ENCODE peak calls at places on chromosomes 5 and 9, in four cellular contexts. W, G, L and V are unnamed samples. For H3K4me1, the result is how much of the 10 kb centered on the place peaks cover.

GRCh38 chr5:73299017-73299630 is 126.1 kb downstream of the TMEM174 start:
- DNase-seq in W (peak), G (peak), L (no peak), V (no peak)

GRCh38 chr5:65907138-65907537 is 19.2 kb upstream of the ERBIN start:
- DNase-seq in W (no peak), G (no peak), L (no peak), V (no peak)

GRCh38 chr5:175796536-175797499 is 74.6 kb upstream of the CPLX2 start:
- DNase-seq in W (peak), G (peak), L (peak), V (peak)

GRCh38 chr5:53114988-53115387 is 5.4 kb upstream of the MOCS2 start:
- DNase-seq in W (no peak), G (no peak), L (no peak), V (no peak)

GRCh38 chr5:154714271-154714986 is 40.7 kb upstream of the LARP1 start:
- DNase-seq in W (no peak), G (no peak), L (no peak), V (no peak)

GRCh38 chr5:180082633-180083420 is 11.3 kb upstream of the RNF130 start:
- DNase-seq in W (peak), G (no peak), L (no peak), V (no peak)

GRCh38 chr9:69273162-69273561 is 51.9 kb upstream of the ENTREP1 start:
- DNase-seq in W (no peak), G (no peak), L (no peak), V (peak)

GRCh38 chr5:163165277-163165676 is 272.1 kb upstream of the CCNG1 start:
- DNase-seq in W (no peak), G (no peak), L (no peak), V (no peak)

GRCh38 chr5:132260714-132261615 is 3.5 kb downstream of the PDLIM4 start:
- DNase-seq in W (peak), G (peak), L (peak), V (peak)

GRCh38 chr9:120774719-120775118 is 18.5 kb downstream of the FBXW2 start:
- DNase-seq in W (no peak), G (no peak), L (no peak), V (no peak)

GRCh38 chr5:121503111-121503840 is 348.4 kb upstream of the FTMT start:
- DNase-seq in W (peak), G (no peak), L (no peak), V (peak)

GRCh38 chr5:45205403-45205961 is 396.7 kb downstream of the MRPS30 start:
- DNase-seq in W (peak), G (no peak), L (no peak), V (no peak)

GRCh38 chr9:96688215-96688614 is 33.1 kb upstream of the PRXL2C start:
- DNase-seq in W (no peak), G (no peak), L (no peak), V (peak)

GRCh38 chr5:154058055-154059038 is 19.6 kb downstream of the MFAP3 start:
- DNase-seq in W (no peak), G (no peak), L (no peak), V (peak)

GRCh38 chr5:74378464-74378863 is 262.1 kb downstream of the ENC1 start:
- DNase-seq in W (no peak), G (no peak), L (no peak), V (no peak)

GRCh38 chr5:10894445-10895054 is 133.5 kb upstream of the DAP start:
- DNase-seq in W (no peak), G (no peak), L (no peak), V (no peak)

GRCh38 chr5:168916852-168917251 is 337.7 kb upstream of the PANK3 start:
- DNase-seq in W (no peak), G (no peak), L (no peak), V (no peak)
- H3K4me3 ChIP-seq in W (no peak), G (no peak), L (no peak), V (no peak)

DNA sequence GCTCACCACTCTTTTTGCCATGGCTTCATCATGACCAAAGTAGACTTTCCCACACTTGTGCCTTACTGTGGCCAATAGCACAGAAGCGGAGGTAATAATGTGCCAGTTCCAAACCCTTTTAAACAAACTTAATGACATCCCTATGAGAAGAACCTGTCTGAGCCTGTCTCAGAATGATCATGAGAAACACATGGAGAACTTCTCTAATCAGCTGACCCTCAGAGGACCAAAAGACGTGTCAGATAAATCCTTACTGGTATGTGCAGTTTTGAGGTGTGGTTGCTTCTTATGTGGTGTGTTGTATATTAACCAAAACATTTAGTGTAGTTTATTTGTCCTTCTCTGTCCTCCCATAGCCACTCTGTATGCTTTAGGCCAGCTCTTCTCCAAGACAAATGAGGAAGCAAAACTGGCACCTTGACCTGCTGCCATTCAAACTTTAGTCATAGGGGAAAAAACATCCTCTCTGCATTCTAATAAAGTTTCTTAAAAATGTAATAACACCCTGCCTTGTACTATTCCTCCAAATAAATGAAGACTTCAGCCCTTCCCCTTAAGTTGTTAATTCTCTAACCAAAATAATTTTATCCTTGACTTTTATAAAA is 168.9 kb downstream of the MUSK start:
- DNase-seq in W (no peak), G (no peak), L (no peak), V (no peak)
- H3K27ac ChIP-seq in W (no peak), G (no peak), L (no peak), V (no peak)

GRCh38 chr9:38386319-38386895 is 6.1 kb upstream of the ALDH1B1 start:
- DNase-seq in W (no peak), G (no peak), L (no peak), V (peak)
- H3K4me1 ChIP-seq in W (under half), G (under half), L (under half), V (half or more)

DNA sequence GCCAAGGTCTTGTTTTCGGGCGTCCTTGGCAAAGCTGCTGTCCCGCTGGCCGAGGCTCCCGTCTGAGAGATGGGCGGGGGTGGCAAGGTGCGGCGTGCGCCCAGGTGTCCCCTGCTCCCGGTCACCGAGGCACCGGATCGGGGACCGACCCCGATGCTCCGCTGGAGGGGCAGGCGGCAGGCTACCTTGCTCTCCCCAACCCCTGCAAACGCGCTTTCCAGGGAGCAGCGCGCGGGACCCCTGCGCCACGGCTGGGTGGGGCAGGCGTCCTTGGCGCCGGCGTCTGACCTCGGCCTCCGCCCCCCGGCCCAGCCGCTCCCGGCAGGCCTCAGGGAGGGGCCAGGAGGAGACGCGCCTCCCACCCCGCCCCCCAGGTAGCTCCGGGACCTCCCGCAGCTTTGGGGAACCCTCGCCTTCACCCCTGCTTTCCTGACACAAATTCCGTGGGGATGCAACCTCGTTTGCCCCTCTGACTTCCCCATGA is 551 bp downstream of the N4BP3 start:
- DNase-seq in W (no peak), G (peak), L (no peak), V (peak)
- H3K4me3 ChIP-seq in W (peak), G (no peak), L (no peak), V (peak)

GRCh38 chr5:159645194-159645846 is 271.0 kb upstream of the ADRA1B start:
- DNase-seq in W (no peak), G (no peak), L (no peak), V (no peak)
- H3K27ac ChIP-seq in W (no peak), G (no peak), L (no peak), V (no peak)

DNA sequence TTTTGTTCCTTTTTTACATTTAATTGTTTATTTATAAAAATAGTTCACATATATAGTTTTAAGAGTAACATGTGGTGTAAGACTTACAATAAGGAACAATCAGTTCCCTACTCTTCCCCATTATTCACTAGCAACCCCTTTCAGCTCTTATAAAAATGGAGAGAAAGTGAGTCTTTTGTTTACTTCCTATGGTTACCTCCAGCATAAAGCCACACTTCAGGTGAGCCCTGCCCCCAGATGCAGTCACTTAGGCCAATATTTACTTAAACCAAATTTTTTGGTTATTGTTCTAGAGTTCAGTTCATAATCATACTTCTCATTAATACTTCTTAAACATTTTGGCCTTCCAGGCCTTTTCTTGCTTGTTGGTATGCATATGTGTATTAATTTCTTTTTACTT is 33.7 kb downstream of the UBE2R2 start:
- DNase-seq in W (no peak), G (no peak), L (no peak), V (no peak)
- H3K4me1 ChIP-seq in W (under half), G (under half), L (half or more), V (under half)

GRCh38 chr5:61331407-61332368 is at the start of gene ZSWIM6:
- DNase-seq in W (peak), G (peak), L (peak), V (peak)

GRCh38 chr5:61333351-61334223 is 1.5 kb downstream of the ZSWIM6 start:
- DNase-seq in W (no peak), G (peak), L (peak), V (peak)

GRCh38 chr5:61332369-61332745 is 299 bp downstream of the ZSWIM6 start:
- DNase-seq in W (no peak), G (peak), L (peak), V (peak)

GRCh38 chr5:61332891-61333350 is 863 bp downstream of the ZSWIM6 start:
- DNase-seq in W (peak), G (peak), L (peak), V (peak)

DNA sequence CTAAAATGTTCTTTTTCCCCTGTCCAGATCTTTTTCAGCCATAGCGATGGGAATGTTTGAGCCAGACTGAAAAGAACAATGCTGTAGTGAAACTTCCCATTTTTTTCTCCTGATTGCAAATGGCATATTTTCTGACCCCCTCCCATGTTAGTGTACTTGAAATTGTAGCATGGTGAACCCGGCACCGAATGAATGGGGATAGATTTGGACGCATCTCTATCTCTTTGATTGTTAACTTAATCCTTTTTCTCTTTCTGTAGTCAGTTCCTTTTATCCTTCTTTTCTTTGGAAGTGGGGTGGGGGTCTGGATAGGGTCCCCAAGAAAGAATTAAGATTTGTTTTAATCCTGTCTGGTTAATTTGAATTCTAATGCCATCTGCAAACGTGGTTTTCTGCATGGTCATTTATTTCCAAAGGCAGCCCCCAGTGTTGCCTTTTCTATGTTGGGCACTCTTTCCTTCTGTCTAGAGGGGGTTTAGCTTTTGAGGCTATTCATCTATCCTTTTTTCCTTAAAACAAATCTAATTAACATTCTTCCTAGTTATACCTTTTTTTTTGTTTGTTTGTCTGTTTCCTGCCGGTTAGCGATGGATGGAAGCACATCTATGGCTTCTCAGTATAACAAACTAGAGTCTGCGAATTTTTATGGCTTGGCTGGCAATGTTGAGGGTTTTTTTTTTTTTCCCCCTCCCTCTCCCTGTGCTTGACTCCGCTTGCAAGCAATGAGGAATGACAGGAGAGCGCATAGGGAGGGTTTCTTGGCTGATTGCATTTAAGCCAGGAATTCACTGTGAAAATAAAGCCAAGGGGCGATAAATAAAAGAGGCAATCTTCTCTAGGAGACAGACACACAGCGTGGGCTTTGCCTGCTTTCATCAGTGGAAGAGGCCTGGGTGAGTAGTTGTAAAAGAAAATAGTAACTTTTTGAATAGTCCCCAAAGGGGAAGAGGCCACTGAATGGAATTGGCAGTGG is 2.5 kb downstream of the ZSWIM6 start:
- DNase-seq in W (peak), G (no peak), L (no peak), V (no peak)
- H3K4me3 ChIP-seq in W (peak), G (peak), L (peak), V (peak)

GRCh38 chr9:84871983-84872382 is 202.5 kb downstream of the NTRK2 start:
- DNase-seq in W (no peak), G (no peak), L (no peak), V (no peak)

GRCh38 chr9:84879631-84880030 is 210.1 kb downstream of the NTRK2 start:
- DNase-seq in W (no peak), G (no peak), L (no peak), V (no peak)

GRCh38 chr9:84875193-84875592 is 205.7 kb downstream of the NTRK2 start:
- DNase-seq in W (no peak), G (no peak), L (no peak), V (no peak)

GRCh38 chr9:84869091-84869490 is 199.6 kb downstream of the NTRK2 start:
- DNase-seq in W (no peak), G (no peak), L (no peak), V (no peak)

GRCh38 chr9:84874583-84874982 is 205.1 kb downstream of the NTRK2 start:
- DNase-seq in W (no peak), G (no peak), L (no peak), V (no peak)
- H3K27ac ChIP-seq in W (no peak), G (no peak), L (peak), V (no peak)

DNA sequence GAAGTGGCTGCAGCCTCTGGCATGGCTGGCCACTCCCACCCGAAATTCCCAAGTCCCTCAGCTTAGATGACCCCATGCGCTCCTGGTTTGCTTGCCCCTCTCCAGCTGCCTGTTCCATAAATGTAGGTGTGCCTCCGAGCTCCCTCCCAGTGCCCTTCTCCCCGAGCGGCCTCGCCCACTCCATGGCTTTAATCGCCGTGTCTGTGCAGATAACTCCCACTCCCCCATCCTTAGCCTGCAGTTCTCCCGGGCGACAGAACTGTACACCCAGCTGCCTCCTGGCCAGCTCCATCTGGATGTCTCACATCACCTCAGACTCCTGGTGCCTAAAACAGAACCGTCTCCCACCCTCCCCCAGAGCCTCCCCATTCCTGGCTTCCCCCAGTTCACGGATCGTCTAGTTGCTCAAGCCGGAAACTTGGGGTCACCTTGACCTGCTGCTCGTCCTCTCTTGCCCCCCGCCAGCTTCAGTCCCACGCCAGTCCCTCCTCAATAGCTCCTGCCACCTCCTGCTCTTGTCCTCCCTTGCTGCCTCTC is 24.1 kb downstream of the HK3 start:
- DNase-seq in W (no peak), G (no peak), L (no peak), V (no peak)
- H3K4me1 ChIP-seq in W (under half), G (under half), L (under half), V (under half)

GRCh38 chr5:119332978-119333401 is 22.8 kb upstream of the TNFAIP8 start:
- DNase-seq in W (no peak), G (no peak), L (no peak), V (no peak)
- H3K4me3 ChIP-seq in W (no peak), G (no peak), L (no peak), V (no peak)